ENCODE peak calls at places on chromosomes 7 and 10, in six cellular contexts. One of them, this sample, is unnamed.

GRCh38 chr7:40194743-40195142 is 59.9 kb downstream of the SUGCT start:
- DNase-seq in CD8-positive, alpha-beta memory T cell: no peak
- DNase-seq in Calu3: no peak
- DNase-seq in NCI-H748 treated with DMSO at 0.1 percent for 48 hours: no peak
- DNase-seq in GM19239: no peak
- DNase-seq in gastrocnemius medialis: no peak
- DNase-seq in this sample: peak; percentile 69

GRCh38 chr10:132117636-132118190 is 52.0 kb downstream of the JAKMIP3 start:
- DNase-seq in CD8-positive, alpha-beta memory T cell: no peak
- DNase-seq in Calu3: no peak
- DNase-seq in NCI-H748 treated with DMSO at 0.1 percent for 48 hours: no peak
- DNase-seq in GM19239: no peak
- DNase-seq in gastrocnemius medialis: no peak
- DNase-seq in this sample: no peak

GRCh38 chr10:14658331-14659122 is 116.2 kb downstream of the FAM107B start:
- DNase-seq in CD8-positive, alpha-beta memory T cell: no peak
- DNase-seq in Calu3: peak; percentile 44
- DNase-seq in NCI-H748 treated with DMSO at 0.1 percent for 48 hours: no peak
- DNase-seq in GM19239: no peak
- DNase-seq in gastrocnemius medialis: no peak
- DNase-seq in this sample: peak; percentile 49

GRCh38 chr7:6271694-6272371 is 591 bp downstream of the CYTH3 start:
- DNase-seq in CD8-positive, alpha-beta memory T cell: peak; percentile 6
- DNase-seq in Calu3: peak; percentile 36
- DNase-seq in NCI-H748 treated with DMSO at 0.1 percent for 48 hours: no peak
- DNase-seq in GM19239: peak; percentile 30
- DNase-seq in gastrocnemius medialis: no peak
- DNase-seq in this sample: no peak

GRCh38 chr10:99785646-99786045 is 3.2 kb downstream of the ABCC2 start:
- DNase-seq in CD8-positive, alpha-beta memory T cell: no peak
- DNase-seq in Calu3: no peak
- DNase-seq in NCI-H748 treated with DMSO at 0.1 percent for 48 hours: no peak
- DNase-seq in GM19239: no peak
- DNase-seq in gastrocnemius medialis: no peak
- DNase-seq in this sample: no peak

GRCh38 chr10:121791761-121792160 is 136.1 kb downstream of the ATE1 start:
- DNase-seq in CD8-positive, alpha-beta memory T cell: no peak
- DNase-seq in Calu3: no peak
- DNase-seq in NCI-H748 treated with DMSO at 0.1 percent for 48 hours: no peak
- DNase-seq in GM19239: no peak
- DNase-seq in gastrocnemius medialis: no peak
- DNase-seq in this sample: no peak

GRCh38 chr10:68121862-68122261 is 12.6 kb downstream of the MYPN start:
- DNase-seq in CD8-positive, alpha-beta memory T cell: no peak
- DNase-seq in Calu3: no peak
- DNase-seq in NCI-H748 treated with DMSO at 0.1 percent for 48 hours: no peak
- DNase-seq in GM19239: no peak
- DNase-seq in gastrocnemius medialis: no peak
- DNase-seq in this sample: no peak

GRCh38 chr10:80278480-80278879 is 11.0 kb downstream of the MAT1A start:
- DNase-seq in CD8-positive, alpha-beta memory T cell: no peak
- DNase-seq in Calu3: no peak
- DNase-seq in NCI-H748 treated with DMSO at 0.1 percent for 48 hours: no peak
- DNase-seq in GM19239: no peak
- DNase-seq in gastrocnemius medialis: no peak
- DNase-seq in this sample: no peak

GRCh38 chr10:43809211-43809930 is 160.7 kb upstream of the ZNF32 start:
- DNase-seq in CD8-positive, alpha-beta memory T cell: no peak
- DNase-seq in Calu3: no peak
- DNase-seq in NCI-H748 treated with DMSO at 0.1 percent for 48 hours: no peak
- DNase-seq in GM19239: no peak
- DNase-seq in gastrocnemius medialis: no peak
- DNase-seq in this sample: peak; percentile 92

GRCh38 chr10:112639291-112639690 is 192.3 kb downstream of the VTI1A start:
- DNase-seq in CD8-positive, alpha-beta memory T cell: no peak
- DNase-seq in Calu3: no peak
- DNase-seq in NCI-H748 treated with DMSO at 0.1 percent for 48 hours: no peak
- DNase-seq in GM19239: no peak
- DNase-seq in gastrocnemius medialis: no peak
- DNase-seq in this sample: no peak

GRCh38 chr7:94397721-94398120 is 3.0 kb downstream of the COL1A2 start:
- DNase-seq in CD8-positive, alpha-beta memory T cell: no peak
- DNase-seq in Calu3: no peak
- DNase-seq in NCI-H748 treated with DMSO at 0.1 percent for 48 hours: no peak
- DNase-seq in GM19239: no peak
- DNase-seq in gastrocnemius medialis: no peak
- DNase-seq in this sample: peak; percentile 68

GRCh38 chr10:4671451-4672145 is 154.4 kb upstream of the AKR1E2 start:
- DNase-seq in CD8-positive, alpha-beta memory T cell: no peak
- DNase-seq in Calu3: peak; percentile 61
- DNase-seq in NCI-H748 treated with DMSO at 0.1 percent for 48 hours: no peak
- DNase-seq in GM19239: no peak
- DNase-seq in gastrocnemius medialis: no peak
- DNase-seq in this sample: no peak

GRCh38 chr7:138679793-138680192 is 21.4 kb downstream of the SVOPL start:
- DNase-seq in CD8-positive, alpha-beta memory T cell: no peak
- DNase-seq in Calu3: no peak
- DNase-seq in NCI-H748 treated with DMSO at 0.1 percent for 48 hours: no peak
- DNase-seq in GM19239: no peak
- DNase-seq in gastrocnemius medialis: no peak
- DNase-seq in this sample: no peak

GRCh38 chr7:155833651-155834050 is 21.4 kb upstream of the SHH start:
- DNase-seq in CD8-positive, alpha-beta memory T cell: no peak
- DNase-seq in Calu3: no peak
- DNase-seq in NCI-H748 treated with DMSO at 0.1 percent for 48 hours: no peak
- DNase-seq in GM19239: no peak
- DNase-seq in gastrocnemius medialis: no peak
- DNase-seq in this sample: no peak

GRCh38 chr10:119479048-119479394 is 63.5 kb downstream of the RGS10 start:
- DNase-seq in CD8-positive, alpha-beta memory T cell: no peak
- DNase-seq in Calu3: no peak
- DNase-seq in NCI-H748 treated with DMSO at 0.1 percent for 48 hours: no peak
- DNase-seq in GM19239: no peak
- DNase-seq in gastrocnemius medialis: no peak
- DNase-seq in this sample: no peak

GRCh38 chr10:62424026-62424425 is 49.9 kb downstream of the ZNF365 start:
- DNase-seq in CD8-positive, alpha-beta memory T cell: no peak
- DNase-seq in Calu3: no peak
- DNase-seq in NCI-H748 treated with DMSO at 0.1 percent for 48 hours: no peak
- DNase-seq in GM19239: no peak
- DNase-seq in gastrocnemius medialis: no peak
- DNase-seq in this sample: no peak

GRCh38 chr7:55784151-55784550 is 78.4 kb downstream of the SEPTIN14 start:
- DNase-seq in CD8-positive, alpha-beta memory T cell: no peak
- DNase-seq in Calu3: no peak
- DNase-seq in NCI-H748 treated with DMSO at 0.1 percent for 48 hours: no peak
- DNase-seq in GM19239: no peak
- DNase-seq in gastrocnemius medialis: no peak
- DNase-seq in this sample: no peak

GRCh38 chr7:78734626-78735025 is 718.8 kb downstream of the MAGI2 start:
- DNase-seq in CD8-positive, alpha-beta memory T cell: no peak
- DNase-seq in Calu3: peak; percentile 2
- DNase-seq in NCI-H748 treated with DMSO at 0.1 percent for 48 hours: no peak
- DNase-seq in GM19239: no peak
- DNase-seq in gastrocnemius medialis: no peak
- DNase-seq in this sample: no peak

GRCh38 chr10:21707498-21707897 is 173.5 kb downstream of the MLLT10 start:
- DNase-seq in CD8-positive, alpha-beta memory T cell: no peak
- DNase-seq in Calu3: no peak
- DNase-seq in NCI-H748 treated with DMSO at 0.1 percent for 48 hours: no peak
- DNase-seq in GM19239: no peak
- DNase-seq in gastrocnemius medialis: no peak
- DNase-seq in this sample: no peak

GRCh38 chr10:133334495-133335237 is 2.0 kb downstream of the CALY start:
- DNase-seq in CD8-positive, alpha-beta memory T cell: peak; percentile 20
- DNase-seq in Calu3: no peak
- DNase-seq in NCI-H748 treated with DMSO at 0.1 percent for 48 hours: no peak
- DNase-seq in GM19239: no peak
- DNase-seq in gastrocnemius medialis: no peak
- DNase-seq in this sample: no peak

GRCh38 chr10:47295411-47295810 is 4.6 kb upstream of the GDF10 start:
- DNase-seq in CD8-positive, alpha-beta memory T cell: no peak
- DNase-seq in Calu3: no peak
- DNase-seq in NCI-H748 treated with DMSO at 0.1 percent for 48 hours: no peak
- DNase-seq in GM19239: no peak
- DNase-seq in gastrocnemius medialis: no peak
- DNase-seq in this sample: no peak

GRCh38 chr7:51077951-51078350 is 238.7 kb downstream of the COBL start:
- DNase-seq in CD8-positive, alpha-beta memory T cell: no peak
- DNase-seq in Calu3: no peak
- DNase-seq in NCI-H748 treated with DMSO at 0.1 percent for 48 hours: no peak
- DNase-seq in GM19239: no peak
- DNase-seq in gastrocnemius medialis: no peak
- DNase-seq in this sample: peak; percentile 33

GRCh38 chr10:173741-174140 is 38.5 kb downstream of the ZMYND11 start:
- DNase-seq in CD8-positive, alpha-beta memory T cell: no peak
- DNase-seq in Calu3: no peak
- DNase-seq in NCI-H748 treated with DMSO at 0.1 percent for 48 hours: no peak
- DNase-seq in GM19239: no peak
- DNase-seq in gastrocnemius medialis: no peak
- DNase-seq in this sample: no peak

GRCh38 chr7:114102996-114103395 is 184.2 kb upstream of the PPP1R3A start:
- DNase-seq in CD8-positive, alpha-beta memory T cell: no peak
- DNase-seq in Calu3: no peak
- DNase-seq in NCI-H748 treated with DMSO at 0.1 percent for 48 hours: no peak
- DNase-seq in GM19239: no peak
- DNase-seq in gastrocnemius medialis: no peak
- DNase-seq in this sample: no peak

GRCh38 chr7:55438085-55438764 is 73.1 kb downstream of the LANCL2 start:
- DNase-seq in CD8-positive, alpha-beta memory T cell: no peak
- DNase-seq in Calu3: no peak
- DNase-seq in NCI-H748 treated with DMSO at 0.1 percent for 48 hours: peak; percentile 87
- DNase-seq in GM19239: no peak
- DNase-seq in gastrocnemius medialis: no peak
- DNase-seq in this sample: no peak

GRCh38 chr7:145219461-145219860 is 383.6 kb upstream of the TPK1 start:
- DNase-seq in CD8-positive, alpha-beta memory T cell: no peak
- DNase-seq in Calu3: no peak
- DNase-seq in NCI-H748 treated with DMSO at 0.1 percent for 48 hours: no peak
- DNase-seq in GM19239: no peak
- DNase-seq in gastrocnemius medialis: no peak
- DNase-seq in this sample: no peak

GRCh38 chr7:49817251-49817650 is 43.8 kb downstream of the VWC2 start:
- DNase-seq in CD8-positive, alpha-beta memory T cell: no peak
- DNase-seq in Calu3: no peak
- DNase-seq in NCI-H748 treated with DMSO at 0.1 percent for 48 hours: no peak
- DNase-seq in GM19239: no peak
- DNase-seq in gastrocnemius medialis: no peak
- DNase-seq in this sample: no peak

GRCh38 chr7:158808126-158808525 is 21.2 kb downstream of the ESYT2 start:
- DNase-seq in CD8-positive, alpha-beta memory T cell: no peak
- DNase-seq in Calu3: no peak
- DNase-seq in NCI-H748 treated with DMSO at 0.1 percent for 48 hours: no peak
- DNase-seq in GM19239: no peak
- DNase-seq in gastrocnemius medialis: no peak
- DNase-seq in this sample: no peak

GRCh38 chr7:110534241-110534931 is 556.5 kb upstream of the LRRN3 start:
- DNase-seq in CD8-positive, alpha-beta memory T cell: no peak
- DNase-seq in Calu3: no peak
- DNase-seq in NCI-H748 treated with DMSO at 0.1 percent for 48 hours: peak; percentile 73
- DNase-seq in GM19239: no peak
- DNase-seq in gastrocnemius medialis: no peak
- DNase-seq in this sample: peak; percentile 1

GRCh38 chr10:105187243-105187642 is 546.2 kb downstream of the SORCS3 start:
- DNase-seq in CD8-positive, alpha-beta memory T cell: no peak
- DNase-seq in Calu3: no peak
- DNase-seq in NCI-H748 treated with DMSO at 0.1 percent for 48 hours: no peak
- DNase-seq in GM19239: no peak
- DNase-seq in gastrocnemius medialis: no peak
- DNase-seq in this sample: no peak

This sample was measured in fibroblast of the aortic adventitia.